ENCODE peak calls at places on chromosome 10, in seven cellular contexts. One of them, this sample, is unnamed.

GRCh38 chr10:118101501-118101900 is 54.8 kb upstream of the RAB11FIP2 start:
- DNase-seq in GM23248: peak; percentile 78
- DNase-seq in CD8-positive, alpha-beta memory T cell: no peak
- DNase-seq in GM23338: no peak
- DNase-seq in A673: no peak
- DNase-seq in WERI-Rb-1: no peak
- DNase-seq in SJCRH30: no peak
- DNase-seq in this sample: no peak

GRCh38 chr10:102678842-102679289 is 34.6 kb downstream of the TRIM8 start:
- DNase-seq in WERI-Rb-1: peak; percentile 90
- DNase-seq in CD8-positive, alpha-beta memory T cell: no peak
- DNase-seq in SJCRH30: peak; percentile 97
- DNase-seq in GM23338: peak; percentile 93
- DNase-seq in A673: no peak
- DNase-seq in GM23248: peak; percentile 48
- DNase-seq in this sample: peak; percentile 83

GRCh38 chr10:12484945-12485805 is 135.8 kb downstream of the CAMK1D start:
- DNase-seq in CD8-positive, alpha-beta memory T cell: peak; percentile 1
- DNase-seq in WERI-Rb-1: peak; percentile 62
- DNase-seq in SJCRH30: no peak
- DNase-seq in GM23248: no peak
- DNase-seq in GM23338: peak; percentile 41
- DNase-seq in A673: no peak
- DNase-seq in this sample: no peak

GRCh38 chr10:2981361-2981801 is 86.0 kb upstream of the PFKP start:
- DNase-seq in GM23338: no peak
- DNase-seq in SJCRH30: no peak
- DNase-seq in GM23248: no peak
- DNase-seq in WERI-Rb-1: no peak
- DNase-seq in A673: no peak
- DNase-seq in CD8-positive, alpha-beta memory T cell: no peak
- DNase-seq in this sample: no peak

GRCh38 chr10:18472977-18473376 is 178.4 kb downstream of the NSUN6 start:
- DNase-seq in A673: no peak
- DNase-seq in CD8-positive, alpha-beta memory T cell: no peak
- DNase-seq in GM23338: peak; percentile 25
- DNase-seq in GM23248: no peak
- DNase-seq in SJCRH30: no peak
- DNase-seq in WERI-Rb-1: peak; percentile 19
- DNase-seq in this sample: no peak

GRCh38 chr10:75512534-75512933 is 81.1 kb downstream of the LRMDA start:
- DNase-seq in CD8-positive, alpha-beta memory T cell: no peak
- DNase-seq in SJCRH30: no peak
- DNase-seq in WERI-Rb-1: no peak
- DNase-seq in A673: no peak
- DNase-seq in GM23248: no peak
- DNase-seq in GM23338: peak; percentile 60
- DNase-seq in this sample: no peak

GRCh38 chr10:132396495-132397035 is 435 bp upstream of the PWWP2B start:
- DNase-seq in CD8-positive, alpha-beta memory T cell: peak; percentile 67
- DNase-seq in WERI-Rb-1: peak; percentile 57
- DNase-seq in GM23338: peak; percentile 74
- DNase-seq in SJCRH30: no peak
- DNase-seq in GM23248: peak; percentile 80
- DNase-seq in A673: peak; percentile 73
- DNase-seq in this sample: no peak

GRCh38 chr10:131271195-131271880 is 40.2 kb downstream of the TCERG1L start:
- DNase-seq in CD8-positive, alpha-beta memory T cell: no peak
- DNase-seq in GM23248: no peak
- DNase-seq in WERI-Rb-1: no peak
- DNase-seq in SJCRH30: no peak
- DNase-seq in A673: no peak
- DNase-seq in GM23338: no peak
- DNase-seq in this sample: peak; percentile 29

GRCh38 chr10:130044067-130045061 is 66.3 kb downstream of the C10orf143 start:
- DNase-seq in GM23338: no peak
- DNase-seq in SJCRH30: no peak
- DNase-seq in GM23248: no peak
- DNase-seq in A673: no peak
- DNase-seq in CD8-positive, alpha-beta memory T cell: no peak
- DNase-seq in WERI-Rb-1: no peak
- DNase-seq in this sample: no peak

GRCh38 chr10:104314591-104315485 is 23.4 kb downstream of the ITPRIP start:
- DNase-seq in GM23248: no peak
- DNase-seq in SJCRH30: no peak
- DNase-seq in CD8-positive, alpha-beta memory T cell: no peak
- DNase-seq in WERI-Rb-1: no peak
- DNase-seq in GM23338: no peak
- DNase-seq in A673: no peak
- DNase-seq in this sample: no peak
- H3K36me3 ChIP-seq in GM23248: peaks cover 9% of the 10 kb centered on the region
- H3K36me3 ChIP-seq in SJCRH30: peaks cover 16% of the 10 kb centered on the region
- H3K36me3 ChIP-seq in CD8-positive, alpha-beta memory T cell: peaks cover 28% of the 10 kb centered on the region
- H3K36me3 ChIP-seq in WERI-Rb-1: peaks cover 21% of the 10 kb centered on the region
- H3K36me3 ChIP-seq in GM23338: no peaks in the 10 kb centered on the region
- H3K36me3 ChIP-seq in A673: peaks cover 39% of the 10 kb centered on the region
- H3K36me3 ChIP-seq in this sample: no peaks in the 10 kb centered on the region

DNA sequence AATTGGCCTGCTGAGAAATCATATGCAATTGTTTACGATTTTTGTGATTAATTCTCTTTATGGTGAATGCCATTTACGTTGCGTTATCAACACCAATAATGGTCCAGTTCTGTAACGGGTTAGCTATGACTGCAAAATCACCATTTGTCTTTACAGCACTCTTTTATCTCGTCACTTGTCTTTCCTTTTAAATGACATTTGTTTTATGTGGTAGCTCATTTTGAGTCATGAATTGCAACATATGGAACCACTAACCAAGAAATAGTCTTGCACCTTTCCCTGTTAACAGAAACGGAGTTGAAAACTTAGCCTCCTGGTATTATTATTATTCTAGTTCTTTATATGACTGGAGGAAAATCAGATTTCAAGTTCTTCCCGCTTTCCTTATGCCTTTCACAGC is 3.1 kb upstream of the KIAA1217 start:
- DNase-seq in A673: no peak
- DNase-seq in CD8-positive, alpha-beta memory T cell: no peak
- DNase-seq in GM23248: peak; percentile 6
- DNase-seq in GM23338: no peak
- DNase-seq in SJCRH30: no peak
- DNase-seq in WERI-Rb-1: no peak
- DNase-seq in this sample: no peak
- H3K27ac ChIP-seq in A673: no peak overlapping the region
- H3K27ac ChIP-seq in CD8-positive, alpha-beta memory T cell: no peak overlapping the region
- H3K27ac ChIP-seq in GM23248: no peak overlapping the region
- H3K27ac ChIP-seq in GM23338: no peak overlapping the region
- H3K27ac ChIP-seq in SJCRH30: no peak overlapping the region
- H3K27ac ChIP-seq in WERI-Rb-1: no peak overlapping the region
- H3K27ac ChIP-seq in this sample: no peak overlapping the region

GRCh38 chr10:119670717-119671116 is 19.5 kb downstream of the BAG3 start:
- DNase-seq in CD8-positive, alpha-beta memory T cell: no peak
- DNase-seq in WERI-Rb-1: no peak
- DNase-seq in GM23338: no peak
- DNase-seq in SJCRH30: no peak
- DNase-seq in GM23248: peak; percentile 81
- DNase-seq in A673: no peak
- DNase-seq in this sample: no peak

GRCh38 chr10:119669975-119670640 is 18.9 kb downstream of the BAG3 start:
- DNase-seq in WERI-Rb-1: peak; percentile 84
- DNase-seq in GM23338: no peak
- DNase-seq in GM23248: no peak
- DNase-seq in CD8-positive, alpha-beta memory T cell: no peak
- DNase-seq in SJCRH30: no peak
- DNase-seq in A673: no peak
- DNase-seq in this sample: no peak

GRCh38 chr10:119672291-119672690 is 21.1 kb downstream of the BAG3 start:
- DNase-seq in SJCRH30: no peak
- DNase-seq in WERI-Rb-1: no peak
- DNase-seq in GM23338: no peak
- DNase-seq in GM23248: no peak
- DNase-seq in A673: no peak
- DNase-seq in CD8-positive, alpha-beta memory T cell: no peak
- DNase-seq in this sample: no peak

GRCh38 chr10:119673271-119673670 is 22.1 kb downstream of the BAG3 start:
- DNase-seq in SJCRH30: no peak
- DNase-seq in A673: peak; percentile 88
- DNase-seq in GM23248: no peak
- DNase-seq in GM23338: no peak
- DNase-seq in CD8-positive, alpha-beta memory T cell: no peak
- DNase-seq in WERI-Rb-1: peak; percentile 76
- DNase-seq in this sample: no peak

GRCh38 chr10:119671381-119671780 is 20.2 kb downstream of the BAG3 start:
- DNase-seq in SJCRH30: no peak
- DNase-seq in GM23248: no peak
- DNase-seq in GM23338: no peak
- DNase-seq in A673: no peak
- DNase-seq in WERI-Rb-1: no peak
- DNase-seq in CD8-positive, alpha-beta memory T cell: no peak
- DNase-seq in this sample: no peak
- H3K36me3 ChIP-seq in SJCRH30: peaks cover 22% of the 10 kb centered on the region
- H3K36me3 ChIP-seq in GM23248: peaks cover 21% of the 10 kb centered on the region
- H3K36me3 ChIP-seq in GM23338: peaks cover 10% of the 10 kb centered on the region
- H3K36me3 ChIP-seq in A673: peaks cover 46% of the 10 kb centered on the region
- H3K36me3 ChIP-seq in WERI-Rb-1: no peaks in the 10 kb centered on the region
- H3K36me3 ChIP-seq in CD8-positive, alpha-beta memory T cell: peaks cover 21% of the 10 kb centered on the region
- H3K36me3 ChIP-seq in this sample: no peaks in the 10 kb centered on the region

GRCh38 chr10:114638874-114639625 is 19.0 kb downstream of the ABLIM1 start:
- DNase-seq in WERI-Rb-1: no peak
- DNase-seq in GM23248: peak; percentile 88
- DNase-seq in GM23338: no peak
- DNase-seq in CD8-positive, alpha-beta memory T cell: no peak
- DNase-seq in SJCRH30: peak; percentile 72
- DNase-seq in A673: no peak
- DNase-seq in this sample: no peak
- H3K27ac ChIP-seq in WERI-Rb-1: no peak overlapping the region
- H3K27ac ChIP-seq in GM23248: peak overlapping the region; percentile 27
- H3K27ac ChIP-seq in GM23338: no peak overlapping the region
- H3K27ac ChIP-seq in CD8-positive, alpha-beta memory T cell: no peak overlapping the region
- H3K27ac ChIP-seq in SJCRH30: peak overlapping the region; percentile 72
- H3K27ac ChIP-seq in A673: no peak overlapping the region
- H3K27ac ChIP-seq in this sample: no peak overlapping the region

GRCh38 chr10:24324651-24325050 is 115.7 kb downstream of the KIAA1217 start:
- DNase-seq in GM23338: no peak
- DNase-seq in WERI-Rb-1: no peak
- DNase-seq in SJCRH30: peak; percentile 51
- DNase-seq in GM23248: no peak
- DNase-seq in A673: no peak
- DNase-seq in CD8-positive, alpha-beta memory T cell: no peak
- DNase-seq in this sample: no peak
- H3K36me3 ChIP-seq in GM23338: no peaks in the 10 kb centered on the region
- H3K36me3 ChIP-seq in WERI-Rb-1: no peaks in the 10 kb centered on the region
- H3K36me3 ChIP-seq in SJCRH30: peaks cover 25% of the 10 kb centered on the region
- H3K36me3 ChIP-seq in GM23248: no peaks in the 10 kb centered on the region
- H3K36me3 ChIP-seq in A673: peaks cover 14% of the 10 kb centered on the region
- H3K36me3 ChIP-seq in CD8-positive, alpha-beta memory T cell: no peaks in the 10 kb centered on the region
- H3K36me3 ChIP-seq in this sample: no peaks in the 10 kb centered on the region